ENCODE peak calls at places on chromosomes 4 and X, in four cellular contexts. One of them, this sample, is unnamed.

GRCh38 chr4:1198070-1198844 is 25.9 kb upstream of the SPON2 start:
- DNase-seq in HepG2: no peak
- DNase-seq in HEK293T: no peak
- DNase-seq in K562: no peak
- DNase-seq in this sample: peak

GRCh38 chr4:152106113-152106763 is 345.4 kb upstream of the GATB start:
- DNase-seq in HepG2: peak
- DNase-seq in HEK293T: no peak
- DNase-seq in K562: peak
- DNase-seq in this sample: no peak

GRCh38 chr4:151430737-151431457 is 21.9 kb downstream of the FHIP1A start:
- DNase-seq in HepG2: no peak
- DNase-seq in K562: no peak
- DNase-seq in HEK293T: no peak
- DNase-seq in this sample: no peak

GRCh38 chr4:124936427-124936826 is 223.9 kb upstream of the ANKRD50 start:
- DNase-seq in K562: no peak
- DNase-seq in HEK293T: peak
- DNase-seq in HepG2: no peak
- DNase-seq in this sample: no peak

GRCh38 chrX:123590842-123591491 is 141.9 kb downstream of the THOC2 start:
- DNase-seq in HEK293T: no peak
- DNase-seq in HepG2: peak
- DNase-seq in K562: no peak
- DNase-seq in this sample: no peak

GRCh38 chrX:21678059-21678458 is 19.9 kb upstream of the KLHL34 start:
- DNase-seq in K562: no peak
- DNase-seq in HEK293T: no peak
- DNase-seq in HepG2: no peak
- DNase-seq in this sample: no peak

GRCh38 chr4:183657564-183657963 is 1.4 kb downstream of the RWDD4 start:
- DNase-seq in K562: peak
- DNase-seq in HepG2: no peak
- DNase-seq in HEK293T: no peak
- DNase-seq in this sample: no peak

GRCh38 chr4:41442818-41443217 is 95.1 kb upstream of the LIMCH1 start:
- DNase-seq in HepG2: no peak
- DNase-seq in HEK293T: no peak
- DNase-seq in K562: no peak
- DNase-seq in this sample: no peak

GRCh38 chrX:18652636-18653035 is 19.3 kb downstream of the RS1 start:
- DNase-seq in HEK293T: no peak
- DNase-seq in HepG2: no peak
- DNase-seq in K562: no peak
- DNase-seq in this sample: no peak

GRCh38 chr4:128461300-128462103 is 173.9 kb upstream of the PGRMC2 start:
- DNase-seq in HEK293T: peak
- DNase-seq in HepG2: no peak
- DNase-seq in K562: peak
- DNase-seq in this sample: no peak

GRCh38 chr4:129278868-129279267 is 182.9 kb downstream of the C4orf33 start:
- DNase-seq in HepG2: no peak
- DNase-seq in HEK293T: no peak
- DNase-seq in K562: no peak
- DNase-seq in this sample: no peak

GRCh38 chrX:113954297-113954696 is 629.6 kb upstream of the HTR2C start:
- DNase-seq in HepG2: no peak
- DNase-seq in K562: no peak
- DNase-seq in HEK293T: no peak
- DNase-seq in this sample: no peak

GRCh38 chr4:109079731-109080130 is 222.7 kb downstream of the COL25A1 start:
- DNase-seq in HEK293T: no peak
- DNase-seq in HepG2: no peak
- DNase-seq in K562: no peak
- DNase-seq in this sample: no peak

GRCh38 chrX:22575161-22575845 is 302.6 kb downstream of the CBLL2 start:
- DNase-seq in HepG2: no peak
- DNase-seq in K562: no peak
- DNase-seq in HEK293T: no peak
- DNase-seq in this sample: no peak

GRCh38 chrX:104488811-104489210 is 77.2 kb upstream of the IL1RAPL2 start:
- DNase-seq in HEK293T: no peak
- DNase-seq in HepG2: no peak
- DNase-seq in K562: no peak
- DNase-seq in this sample: no peak

GRCh38 chr4:74006009-74006476 is 7.6 kb upstream of the CXCL5 start:
- DNase-seq in HEK293T: no peak
- DNase-seq in K562: no peak
- DNase-seq in HepG2: no peak
- DNase-seq in this sample: no peak

GRCh38 chr4:174225247-174226054 is 58.0 kb downstream of the FBXO8 start:
- DNase-seq in HepG2: no peak
- DNase-seq in HEK293T: peak
- DNase-seq in K562: peak
- DNase-seq in this sample: no peak

GRCh38 chrX:68249401-68249831 is 183.9 kb downstream of the OPHN1 start:
- DNase-seq in K562: no peak
- DNase-seq in HEK293T: no peak
- DNase-seq in HepG2: no peak
- DNase-seq in this sample: no peak

GRCh38 chr4:110543577-110543976 is 67.6 kb downstream of the ENPEP start:
- DNase-seq in HEK293T: no peak
- DNase-seq in HepG2: no peak
- DNase-seq in K562: no peak
- DNase-seq in this sample: no peak

GRCh38 chrX:35842657-35843056 is 44.5 kb downstream of the MAGEB16 start:
- DNase-seq in HepG2: no peak
- DNase-seq in HEK293T: no peak
- DNase-seq in K562: no peak
- DNase-seq in this sample: no peak

GRCh38 chrX:67619253-67619652 is 75.4 kb downstream of the AR start:
- DNase-seq in HEK293T: no peak
- DNase-seq in HepG2: no peak
- DNase-seq in K562: no peak
- DNase-seq in this sample: no peak

GRCh38 chrX:75609361-75609760 is 86.5 kb upstream of the ZDHHC15 start:
- DNase-seq in K562: no peak
- DNase-seq in HepG2: no peak
- DNase-seq in HEK293T: no peak
- DNase-seq in this sample: no peak

GRCh38 chrX:84729809-84730208 is 227.6 kb upstream of the HDX start:
- DNase-seq in HEK293T: peak
- DNase-seq in HepG2: peak
- DNase-seq in K562: peak
- DNase-seq in this sample: peak

GRCh38 chr4:176258135-176258534 is 10.9 kb downstream of the ASB5 start:
- DNase-seq in HEK293T: no peak
- DNase-seq in K562: no peak
- DNase-seq in HepG2: no peak
- DNase-seq in this sample: no peak
- TF ChIP-seq ELF4 in HEK293T: no peak
- TF ChIP-seq ELF4 in K562: no peak
- TF ChIP-seq ELF4 in HepG2: no peak
- TF ChIP-seq ELF4 in this sample: no peak

DNA sequence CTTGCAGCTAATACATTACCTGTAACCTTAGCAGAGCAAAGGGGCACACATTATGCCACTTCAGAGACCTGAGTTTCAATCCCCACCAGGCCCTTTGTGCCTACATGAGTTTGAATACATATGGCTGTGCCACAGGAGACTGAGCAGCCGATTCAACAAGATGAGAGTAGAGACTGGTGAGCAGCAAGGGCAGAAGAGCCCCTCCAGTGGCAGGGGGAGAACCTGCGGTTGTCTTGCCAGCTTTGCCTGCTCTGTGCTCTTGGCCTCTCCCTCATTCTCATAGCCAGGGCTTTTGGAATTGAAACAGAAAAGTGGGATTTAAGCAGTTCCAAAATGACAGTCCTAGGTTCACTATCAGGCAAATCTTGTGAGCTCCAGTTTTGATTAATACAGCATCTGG is 52.3 kb upstream of the CLNK start:
- DNase-seq in K562: no peak
- DNase-seq in HepG2: no peak
- DNase-seq in HEK293T: no peak
- DNase-seq in this sample: no peak
- TF ChIP-seq ELF4 in K562: no peak
- TF ChIP-seq ELF4 in HepG2: no peak
- TF ChIP-seq ELF4 in HEK293T: no peak
- TF ChIP-seq ELF4 in this sample: no peak

DNA sequence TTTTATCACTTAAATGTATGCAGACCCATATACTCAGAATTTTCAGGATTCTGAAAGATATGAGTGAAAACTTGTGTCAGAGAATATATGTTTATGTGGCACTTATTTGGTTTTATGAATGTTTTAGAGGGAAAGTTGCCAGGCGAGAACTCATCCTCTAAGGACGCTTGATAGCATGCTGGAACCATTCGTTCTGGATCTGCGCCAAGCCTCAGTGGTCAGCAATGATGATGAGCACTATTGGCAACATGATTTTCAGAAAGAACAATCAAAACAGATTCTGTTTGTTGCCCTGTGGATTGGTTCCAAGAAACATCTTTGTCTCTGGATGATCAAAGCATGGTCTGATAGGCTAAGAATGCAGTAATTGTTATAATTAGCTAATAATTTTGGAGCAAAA is 32.1 kb upstream of the RAPGEF2 start:
- DNase-seq in HEK293T: no peak
- DNase-seq in K562: no peak
- DNase-seq in HepG2: no peak
- DNase-seq in this sample: no peak
- TF ChIP-seq ELF4 in HEK293T: no peak
- TF ChIP-seq ELF4 in K562: no peak
- TF ChIP-seq ELF4 in HepG2: no peak
- TF ChIP-seq ELF4 in this sample: no peak

GRCh38 chr4:6773616-6774540 is 8.6 kb upstream of the KIAA0232 start:
- DNase-seq in HepG2: peak
- DNase-seq in K562: no peak
- DNase-seq in HEK293T: no peak
- DNase-seq in this sample: no peak

GRCh38 chr4:6770581-6771228 is 11.8 kb upstream of the KIAA0232 start:
- DNase-seq in K562: no peak
- DNase-seq in HEK293T: no peak
- DNase-seq in HepG2: no peak
- DNase-seq in this sample: no peak

GRCh38 chr4:6772223-6772928 is 10.2 kb upstream of the KIAA0232 start:
- DNase-seq in HEK293T: no peak
- DNase-seq in HepG2: no peak
- DNase-seq in K562: no peak
- DNase-seq in this sample: no peak

GRCh38 chr4:6771229-6771671 is 11.3 kb upstream of the KIAA0232 start:
- DNase-seq in HepG2: no peak
- DNase-seq in HEK293T: no peak
- DNase-seq in K562: no peak
- DNase-seq in this sample: no peak

GRCh38 chr4:6773106-6773505 is 9.4 kb upstream of the KIAA0232 start:
- DNase-seq in K562: no peak
- DNase-seq in HepG2: no peak
- DNase-seq in HEK293T: no peak
- DNase-seq in this sample: no peak
- TF ChIP-seq ELF4 in K562: no peak
- TF ChIP-seq ELF4 in HepG2: no peak
- TF ChIP-seq ELF4 in HEK293T: no peak
- TF ChIP-seq ELF4 in this sample: no peak

GRCh38 chr4:15469402-15470148 is at the start of gene CC2D2A:
- DNase-seq in K562: no peak
- DNase-seq in HEK293T: peak
- DNase-seq in HepG2: no peak
- DNase-seq in this sample: no peak
- TF ChIP-seq ELF4 in K562: no peak
- TF ChIP-seq ELF4 in HEK293T: no peak
- TF ChIP-seq ELF4 in HepG2: no peak
- TF ChIP-seq ELF4 in this sample: no peak

GRCh38 chrX:311156-312129 is 7.2 kb downstream of the GTPBP6 start:
- DNase-seq in HEK293T: no peak
- DNase-seq in HepG2: no peak
- DNase-seq in K562: no peak
- DNase-seq in this sample: no peak

GRCh38 chrX:310621-311155 is 7.9 kb downstream of the GTPBP6 start:
- DNase-seq in HEK293T: no peak
- DNase-seq in HepG2: no peak
- DNase-seq in K562: no peak
- DNase-seq in this sample: no peak

GRCh38 chrX:307261-308111 is 11.1 kb downstream of the GTPBP6 start:
- DNase-seq in HEK293T: no peak
- DNase-seq in K562: no peak
- DNase-seq in HepG2: no peak
- DNase-seq in this sample: no peak

GRCh38 chrX:312621-313331 is 5.8 kb downstream of the GTPBP6 start:
- DNase-seq in HEK293T: no peak
- DNase-seq in HepG2: no peak
- DNase-seq in K562: no peak
- DNase-seq in this sample: no peak

DNA sequence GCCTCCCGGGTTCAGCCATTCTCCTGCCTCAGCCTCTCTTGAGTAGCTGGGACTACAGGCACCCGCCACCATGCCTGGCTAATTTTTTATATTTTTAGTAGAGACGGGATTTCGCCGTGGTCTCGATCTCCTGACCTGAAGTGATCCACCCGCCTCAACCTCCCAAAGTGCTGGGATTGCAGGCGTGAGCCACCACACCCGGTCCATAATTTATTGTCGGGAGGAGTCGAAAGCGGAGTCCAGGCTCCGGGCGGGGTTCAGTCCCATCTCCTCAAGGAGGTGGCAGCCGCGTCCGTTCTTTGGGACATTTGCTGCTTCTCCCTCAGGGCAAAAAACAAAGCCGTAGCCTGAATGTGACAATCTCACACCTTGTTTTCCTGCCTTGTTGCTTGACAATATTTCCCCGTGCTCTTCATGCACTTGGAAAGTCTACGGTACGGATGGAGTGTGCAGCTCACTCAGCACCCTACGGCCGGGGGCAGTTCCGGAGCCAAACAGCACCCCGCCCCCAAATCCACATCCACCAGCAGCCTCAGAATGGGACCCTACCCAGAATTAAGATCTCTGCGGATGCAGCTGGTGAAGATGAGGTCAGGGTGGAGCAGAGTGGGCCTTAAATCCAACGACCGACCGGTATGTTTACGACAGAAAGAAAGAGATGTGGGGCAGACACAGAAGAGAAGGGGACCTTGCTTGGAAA is 9.6 kb downstream of the GTPBP6 start:
- DNase-seq in K562: no peak
- DNase-seq in HepG2: no peak
- DNase-seq in HEK293T: no peak
- DNase-seq in this sample: no peak
- TF ChIP-seq ELF4 in K562: no peak
- TF ChIP-seq ELF4 in HepG2: no peak
- TF ChIP-seq ELF4 in HEK293T: no peak
- TF ChIP-seq ELF4 in this sample: no peak

GRCh38 chr4:30473225-30473624 is 246.9 kb upstream of the PCDH7 start:
- DNase-seq in HEK293T: no peak
- DNase-seq in K562: no peak
- DNase-seq in HepG2: no peak
- DNase-seq in this sample: no peak
- TF ChIP-seq ELF4 in HEK293T: no peak
- TF ChIP-seq ELF4 in K562: no peak
- TF ChIP-seq ELF4 in HepG2: no peak
- TF ChIP-seq ELF4 in this sample: no peak

GRCh38 chrX:133353233-133353632 is 62.1 kb downstream of the GPC4 start:
- DNase-seq in HepG2: no peak
- DNase-seq in K562: no peak
- DNase-seq in HEK293T: no peak
- DNase-seq in this sample: no peak

GRCh38 chrX:133350751-133351150 is 64.5 kb downstream of the GPC4 start:
- DNase-seq in HEK293T: no peak
- DNase-seq in K562: no peak
- DNase-seq in HepG2: no peak
- DNase-seq in this sample: no peak
- TF ChIP-seq ELF4 in HEK293T: no peak
- TF ChIP-seq ELF4 in K562: no peak
- TF ChIP-seq ELF4 in HepG2: no peak
- TF ChIP-seq ELF4 in this sample: no peak